ENCODE peak calls at places on chromosome 13, in four cellular contexts. M, E, L and K are unnamed samples.

GRCh38 chr13:110869231-110869804 is 45.6 kb downstream of the ANKRD10 start:
- DNase-seq in L (no peak), M (no peak), E (peak; percentile 35), K (no peak)

GRCh38 chr13:32496574-32497160 is 41.9 kb downstream of the N4BP2L2 start:
- DNase-seq in E (peak; percentile 51), L (no peak), M (no peak), K (no peak)

GRCh38 chr13:49530452-49530851 is 34.7 kb downstream of the PHF11 start:
- DNase-seq in E (no peak), M (no peak), L (no peak), K (no peak)

GRCh38 chr13:99382428-99383133 is 75.4 kb upstream of the GPR183 start:
- DNase-seq in E (no peak), L (no peak), M (no peak), K (no peak)

GRCh38 chr13:57633950-57634828 is 2.6 kb downstream of the PCDH17 start:
- DNase-seq in L (no peak), M (no peak), E (no peak), K (peak; percentile 35)

GRCh38 chr13:67438465-67438864 is 208.3 kb upstream of the PCDH9 start:
- DNase-seq in L (no peak), M (peak; percentile 58), E (no peak), K (no peak)

GRCh38 chr13:91729859-91730258 is 331.4 kb downstream of the GPC5 start:
- DNase-seq in L (no peak), E (no peak), M (no peak), K (no peak)

GRCh38 chr13:111614613-111615012 is 294.2 kb downstream of the TEX29 start:
- DNase-seq in L (no peak), M (no peak), E (no peak), K (no peak)

GRCh38 chr13:103694033-103694432 is 627.8 kb upstream of the SLC10A2 start:
- DNase-seq in M (no peak), L (no peak), E (no peak), K (peak; percentile 23)

GRCh38 chr13:109454167-109454917 is 332.0 kb downstream of the IRS2 start:
- DNase-seq in E (no peak), L (no peak), M (no peak), K (no peak)

GRCh38 chr13:105925496-105925895 is 610.0 kb downstream of the EFNB2 start:
- DNase-seq in M (no peak), L (no peak), E (no peak), K (no peak)

GRCh38 chr13:32246468-32246867 is 68.7 kb downstream of the ZAR1L start:
- DNase-seq in L (peak; percentile 67), M (peak; percentile 78), E (peak; percentile 58), K (peak; percentile 81)

GRCh38 chr13:109818136-109818535 is 31.8 kb upstream of the IRS2 start:
- DNase-seq in L (no peak), E (no peak), M (no peak), K (no peak)

GRCh38 chr13:101919541-101920306 is 467.2 kb downstream of the ITGBL1 start:
- DNase-seq in L (no peak), M (no peak), E (no peak), K (peak; percentile 78)

GRCh38 chr13:62113145-62113544 is 697.5 kb upstream of the PCDH20 start:
- DNase-seq in M (peak; percentile 19), L (no peak), E (no peak), K (no peak)

DNA sequence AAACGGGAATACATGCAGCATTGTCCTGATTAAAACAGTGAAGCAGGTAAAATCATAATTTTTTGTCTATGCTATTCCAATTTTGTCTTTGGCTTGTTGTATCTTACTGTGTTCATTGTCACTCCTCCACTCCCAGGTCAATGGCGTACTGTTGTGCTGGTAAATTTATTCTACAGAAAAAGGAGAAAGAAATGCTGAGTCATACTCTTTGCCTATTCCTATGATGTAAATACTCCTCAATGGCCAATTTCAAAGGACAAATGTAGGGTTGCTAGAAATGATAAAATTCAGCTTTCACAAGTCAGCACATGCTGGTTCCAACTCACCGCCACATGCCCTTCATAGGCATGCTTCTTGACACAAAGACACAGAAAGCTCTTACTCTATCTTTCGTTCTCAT is 694.4 kb upstream of the PCDH20 start:
- DNase-seq in M (peak; percentile 11), L (no peak), E (no peak), K (no peak)
- TF ChIP-seq ELF4 in M (no peak), L (no peak), E (no peak), K (no peak)

GRCh38 chr13:35552172-35552844 is 75.8 kb upstream of the MAB21L1 start:
- DNase-seq in L (no peak), E (no peak), M (no peak), K (no peak)
- TF ChIP-seq ELF4 in L (no peak), E (no peak), M (no peak), K (no peak)

DNA sequence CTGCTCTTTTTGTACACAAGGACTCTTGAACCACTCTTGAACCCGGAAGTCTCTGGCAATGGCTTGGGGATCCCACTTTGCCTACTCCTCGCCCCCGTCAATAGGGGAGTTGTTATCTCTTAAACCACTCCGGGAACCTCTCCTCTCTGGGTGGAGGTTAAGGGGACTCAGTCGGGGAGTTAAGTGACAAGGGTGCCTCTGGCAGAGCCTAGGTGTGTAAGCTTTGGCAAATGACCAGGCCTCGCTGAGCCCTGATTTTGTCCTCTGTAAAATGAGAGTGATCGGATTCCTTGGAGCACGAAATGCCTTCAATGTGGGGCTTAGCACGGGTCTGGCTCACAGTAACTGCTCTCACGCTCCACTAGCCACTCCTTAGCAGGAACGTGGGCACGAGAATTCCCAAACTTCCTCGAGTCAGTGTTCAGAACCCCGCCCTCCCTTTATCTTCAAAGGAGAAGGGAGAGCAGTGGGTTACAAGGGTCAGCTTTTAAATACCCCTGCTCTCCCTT is 193.3 kb downstream of the KATNAL1 start:
- DNase-seq in M (no peak), L (peak; percentile 12), E (peak; percentile 20), K (no peak)
- TF ChIP-seq ELF4 in M (no peak), L (no peak), E (no peak), K (no peak)

DNA sequence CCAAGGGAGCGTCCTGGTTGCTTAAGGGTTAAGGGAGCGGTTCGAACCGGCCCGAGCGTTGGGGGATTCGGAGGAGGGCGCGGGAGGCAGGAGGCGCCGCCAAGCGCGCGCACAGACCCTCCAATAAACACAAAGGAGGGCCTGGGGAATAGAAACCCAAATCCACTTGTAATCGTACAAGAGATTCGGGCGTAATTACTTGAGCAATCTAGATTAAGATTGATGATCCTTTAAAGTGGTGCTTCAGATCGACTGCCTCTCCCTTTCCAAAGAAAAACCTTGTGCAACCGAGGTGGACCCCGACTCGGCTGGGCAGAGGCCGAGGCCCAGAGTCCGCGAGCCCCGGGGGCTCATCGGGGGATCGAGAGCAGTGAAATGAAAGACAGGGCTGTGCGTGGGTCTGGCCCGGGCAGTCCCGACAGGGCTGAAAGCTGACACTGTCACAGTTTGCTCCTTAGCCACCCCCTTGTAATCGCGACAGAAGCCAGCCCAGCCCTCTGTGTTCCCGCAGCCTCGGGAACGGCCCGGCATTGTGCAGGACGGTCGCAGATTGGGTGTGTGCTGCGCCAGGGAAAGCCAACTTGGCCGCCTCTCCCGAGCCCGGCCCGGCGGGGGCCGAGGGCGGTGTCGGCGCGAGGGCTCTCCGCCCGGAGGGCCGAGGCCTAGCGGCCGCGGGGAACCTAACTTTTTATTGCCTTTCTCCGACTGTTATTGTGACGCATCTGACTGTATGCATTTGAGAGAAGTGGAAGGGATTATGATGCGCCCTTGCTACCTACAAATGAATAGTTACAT is 5.6 kb downstream of the MAB21L1 start:
- DNase-seq in E (no peak), L (no peak), M (no peak), K (peak; percentile 72)
- TF ChIP-seq ELF4 in E (no peak), L (no peak), M (no peak), K (no peak)

GRCh38 chr13:77781804-77782203 is 84.3 kb downstream of the SLAIN1 start:
- DNase-seq in M (no peak), E (no peak), L (no peak), K (no peak)

GRCh38 chr13:77784531-77784930 is 87.0 kb downstream of the SLAIN1 start:
- DNase-seq in L (no peak), M (no peak), E (no peak), K (no peak)

GRCh38 chr13:77774181-77774580 is 76.7 kb downstream of the SLAIN1 start:
- DNase-seq in E (no peak), L (no peak), M (no peak), K (no peak)

GRCh38 chr13:77776704-77777103 is 79.2 kb downstream of the SLAIN1 start:
- DNase-seq in E (no peak), L (no peak), M (no peak), K (no peak)

GRCh38 chr13:77779461-77780272 is 82.2 kb downstream of the SLAIN1 start:
- DNase-seq in L (peak; percentile 26), M (peak; percentile 66), E (peak; percentile 4), K (no peak)
- TF ChIP-seq ELF4 in L (no peak), M (no peak), E (no peak), K (no peak)

GRCh38 chr13:85833938-85834337 is 34.7 kb upstream of the SLITRK6 start:
- DNase-seq in M (no peak), E (no peak), L (no peak), K (no peak)

GRCh38 chr13:85825454-85825853 is 26.2 kb upstream of the SLITRK6 start:
- DNase-seq in E (no peak), M (no peak), L (no peak), K (no peak)

DNA sequence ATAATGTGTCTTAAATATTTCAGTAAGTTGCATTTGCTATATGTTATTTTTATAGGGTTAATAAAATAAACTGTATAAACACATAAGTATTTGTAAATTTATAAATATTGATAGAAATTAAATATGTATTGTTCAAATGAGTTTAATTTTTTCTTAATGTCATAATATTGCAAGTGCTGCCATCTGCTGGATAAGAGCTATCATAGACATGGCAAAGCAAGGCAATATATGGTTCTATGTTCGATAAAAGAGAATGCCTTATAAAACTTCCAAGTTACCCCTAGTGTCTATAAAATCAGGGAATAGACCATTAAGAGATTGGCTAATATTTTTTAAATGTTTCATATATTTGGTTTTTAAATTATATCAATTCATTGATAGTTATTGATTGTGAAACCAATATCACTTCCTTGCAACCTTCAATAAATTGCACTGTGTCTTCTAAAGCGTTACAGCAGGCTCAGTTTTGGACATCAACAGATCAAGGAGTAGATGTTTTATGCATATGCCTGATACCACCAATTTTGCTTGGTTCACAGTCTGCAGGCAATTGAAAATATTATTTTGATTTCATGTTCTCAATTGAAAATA is 29.0 kb upstream of the SLITRK6 start:
- DNase-seq in L (peak; percentile 6), M (peak; percentile 39), E (peak; percentile 2), K (no peak)
- TF ChIP-seq ELF4 in L (no peak), M (no peak), E (no peak), K (no peak)

DNA sequence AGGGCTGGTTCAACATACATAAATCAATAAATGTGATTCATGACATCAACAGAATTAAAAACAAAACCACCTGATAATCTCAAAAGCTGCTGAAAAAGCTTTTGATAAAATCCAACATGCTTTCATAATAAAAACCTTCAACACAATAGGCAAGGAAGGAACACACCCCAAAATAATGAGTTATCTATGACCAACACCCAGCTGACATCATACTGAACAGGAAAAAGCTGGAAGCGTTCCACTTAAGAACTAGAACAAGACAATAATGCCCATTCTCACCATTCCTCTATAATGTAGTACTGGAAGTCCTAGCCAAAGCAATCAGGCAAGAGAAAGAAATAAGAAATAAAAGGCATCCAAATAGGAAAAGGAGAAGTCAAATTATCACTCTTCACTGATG is 116.2 kb upstream of the FREM2 start:
- DNase-seq in L (no peak), M (no peak), E (no peak), K (no peak)
- TF ChIP-seq ELF4 in L (no peak), M (no peak), E (no peak), K (no peak)